ENCODE peak calls at places on chromosomes 3 and 15, in four cellular contexts. U, H, K and X are unnamed samples.
A peak's percentile ranks its signal among the peaks of the same experiment; 100 is the strongest.

GRCh38 chr3:52769786-52770445 is 824 bp downstream of the NEK4 start:
- DNase-seq in U (peak; percentile 1), H (no peak), K (peak; percentile 29), X (no peak)

GRCh38 chr3:157445897-157446296 is 9.2 kb downstream of the PTX3 start:
- DNase-seq in U (no peak), H (no peak), K (no peak), X (no peak)

GRCh38 chr3:128867200-128868125 is 12.0 kb upstream of the ACAD9 start:
- DNase-seq in U (no peak), H (no peak), K (no peak), X (no peak)

GRCh38 chr3:132189601-132190000 is 127.6 kb upstream of the ACP3 start:
- DNase-seq in U (no peak), H (no peak), K (no peak), X (no peak)

GRCh38 chr3:139326707-139327106 is 17.1 kb upstream of the MRPS22 start:
- DNase-seq in U (no peak), H (no peak), K (no peak), X (no peak)

GRCh38 chr3:193897791-193898190 is 238.2 kb upstream of the HES1 start:
- DNase-seq in U (no peak), H (peak; percentile 66), K (no peak), X (no peak)

GRCh38 chr3:191358929-191359328 is 28.6 kb upstream of the UTS2B start:
- DNase-seq in U (no peak), H (no peak), K (no peak), X (no peak)

GRCh38 chr15:73550190-73550589 is 83.0 kb downstream of the NPTN start:
- DNase-seq in U (no peak), H (no peak), K (no peak), X (no peak)

GRCh38 chr15:50562735-50563640 is 16.5 kb upstream of the USP50 start:
- DNase-seq in U (no peak), H (no peak), K (no peak), X (no peak)

GRCh38 chr3:87435926-87436630 is 159.7 kb upstream of the POU1F1 start:
- DNase-seq in U (no peak), H (no peak), K (no peak), X (no peak)

GRCh38 chr3:140242818-140243276 is 307.9 kb downstream of the CLSTN2 start:
- DNase-seq in U (peak; percentile 3), H (peak; percentile 10), K (no peak), X (no peak)